ENCODE peak calls at places on chromosomes 12 and 14, in four cellular contexts. One of them, this sample, is unnamed. For H3K4me1, the result is how much of the 10 kb centered on the place peaks cover.

GRCh38 chr12:75634244-75635222 is 123.1 kb upstream of the KRR1 start:
- ATAC-seq in HCT116: no peak
- ATAC-seq in GM12878: no peak
- ATAC-seq in A549: no peak
- ATAC-seq in this sample: no peak

GRCh38 chr12:104275689-104276088 is 27.9 kb upstream of the EID3 start:
- ATAC-seq in HCT116: no peak
- ATAC-seq in GM12878: peak
- ATAC-seq in A549: no peak
- ATAC-seq in this sample: no peak

GRCh38 chr14:51931308-51931707 is 58.0 kb upstream of the RTRAF start:
- ATAC-seq in GM12878: no peak
- ATAC-seq in HCT116: no peak
- ATAC-seq in A549: no peak
- ATAC-seq in this sample: no peak

GRCh38 chr14:105508069-105508468 is 17.0 kb downstream of the TEDC1 start:
- ATAC-seq in A549: no peak
- ATAC-seq in GM12878: no peak
- ATAC-seq in HCT116: no peak
- ATAC-seq in this sample: no peak

GRCh38 chr14:64708148-64709004 is 4.2 kb downstream of the PLEKHG3 start:
- ATAC-seq in GM12878: peak
- ATAC-seq in A549: peak
- ATAC-seq in HCT116: peak
- ATAC-seq in this sample: peak

GRCh38 chr12:7016958-7017571 is 1.2 kb downstream of the LPCAT3 start:
- ATAC-seq in HCT116: no peak
- ATAC-seq in GM12878: no peak
- ATAC-seq in A549: no peak
- ATAC-seq in this sample: no peak

GRCh38 chr14:101176535-101177205 is 273.1 kb upstream of the RTL1 start:
- ATAC-seq in A549: no peak
- ATAC-seq in GM12878: no peak
- ATAC-seq in HCT116: no peak
- ATAC-seq in this sample: no peak

GRCh38 chr12:92088802-92089201 is 56.8 kb downstream of the BTG1 start:
- ATAC-seq in HCT116: no peak
- ATAC-seq in GM12878: no peak
- ATAC-seq in A549: no peak
- ATAC-seq in this sample: no peak

GRCh38 chr14:48936881-48937280 is 649.3 kb downstream of the RPS29 start:
- ATAC-seq in HCT116: no peak
- ATAC-seq in GM12878: no peak
- ATAC-seq in A549: no peak
- ATAC-seq in this sample: no peak

GRCh38 chr14:96482986-96483385 is 19.2 kb upstream of the PAPOLA start:
- ATAC-seq in HCT116: no peak
- ATAC-seq in GM12878: no peak
- ATAC-seq in A549: no peak
- ATAC-seq in this sample: no peak

GRCh38 chr12:21881950-21882349 is 59.3 kb downstream of the ABCC9 start:
- ATAC-seq in GM12878: no peak
- ATAC-seq in HCT116: no peak
- ATAC-seq in A549: no peak
- ATAC-seq in this sample: peak

GRCh38 chr12:131242741-131243496 is 289.2 kb downstream of the ADGRD1 start:
- ATAC-seq in GM12878: peak
- ATAC-seq in A549: peak
- ATAC-seq in HCT116: peak
- ATAC-seq in this sample: no peak

GRCh38 chr14:59363545-59364226 is 101.5 kb downstream of the GPR135 start:
- ATAC-seq in A549: no peak
- ATAC-seq in GM12878: no peak
- ATAC-seq in HCT116: no peak
- ATAC-seq in this sample: no peak

GRCh38 chr14:25069889-25070288 is 19.9 kb upstream of the STXBP6 start:
- ATAC-seq in HCT116: no peak
- ATAC-seq in A549: no peak
- ATAC-seq in GM12878: no peak
- ATAC-seq in this sample: no peak

GRCh38 chr14:88522393-88522792 is 32.4 kb downstream of the PTPN21 start:
- ATAC-seq in A549: no peak
- ATAC-seq in GM12878: no peak
- ATAC-seq in HCT116: no peak
- ATAC-seq in this sample: no peak

GRCh38 chr12:32302218-32302826 is 97.0 kb upstream of the FGD4 start:
- ATAC-seq in HCT116: peak
- ATAC-seq in A549: no peak
- ATAC-seq in GM12878: peak
- ATAC-seq in this sample: no peak

GRCh38 chr14:18660585-18660922 is 59.6 kb downstream of the OR11H12 start:
- ATAC-seq in GM12878: no peak
- ATAC-seq in A549: peak
- ATAC-seq in HCT116: no peak
- ATAC-seq in this sample: no peak

GRCh38 chr14:37447883-37448391 is 147.1 kb downstream of the FOXA1 start:
- ATAC-seq in HCT116: no peak
- ATAC-seq in A549: no peak
- ATAC-seq in GM12878: no peak
- ATAC-seq in this sample: no peak

GRCh38 chr12:49548481-49548821 is 9.6 kb downstream of the KCNH3 start:
- ATAC-seq in GM12878: no peak
- ATAC-seq in A549: no peak
- ATAC-seq in HCT116: no peak
- ATAC-seq in this sample: no peak

GRCh38 chr12:98845957-98846356 is 200.9 kb downstream of the APAF1 start:
- ATAC-seq in A549: no peak
- ATAC-seq in GM12878: no peak
- ATAC-seq in HCT116: no peak
- ATAC-seq in this sample: no peak

GRCh38 chr12:21676781-21677180 is 19.1 kb upstream of the LDHB start:
- ATAC-seq in A549: no peak
- ATAC-seq in HCT116: no peak
- ATAC-seq in GM12878: no peak
- ATAC-seq in this sample: no peak

GRCh38 chr12:122643207-122643805 is 59.9 kb downstream of the HCAR2 start:
- ATAC-seq in A549: no peak
- ATAC-seq in HCT116: no peak
- ATAC-seq in GM12878: no peak
- ATAC-seq in this sample: no peak

GRCh38 chr14:68719634-68720384 is 73.1 kb downstream of the ZFP36L1 start:
- ATAC-seq in GM12878: peak
- ATAC-seq in A549: no peak
- ATAC-seq in HCT116: no peak
- ATAC-seq in this sample: no peak

GRCh38 chr12:40602562-40602961 is 89.7 kb upstream of the CNTN1 start:
- ATAC-seq in A549: no peak
- ATAC-seq in HCT116: no peak
- ATAC-seq in GM12878: no peak
- ATAC-seq in this sample: no peak

DNA sequence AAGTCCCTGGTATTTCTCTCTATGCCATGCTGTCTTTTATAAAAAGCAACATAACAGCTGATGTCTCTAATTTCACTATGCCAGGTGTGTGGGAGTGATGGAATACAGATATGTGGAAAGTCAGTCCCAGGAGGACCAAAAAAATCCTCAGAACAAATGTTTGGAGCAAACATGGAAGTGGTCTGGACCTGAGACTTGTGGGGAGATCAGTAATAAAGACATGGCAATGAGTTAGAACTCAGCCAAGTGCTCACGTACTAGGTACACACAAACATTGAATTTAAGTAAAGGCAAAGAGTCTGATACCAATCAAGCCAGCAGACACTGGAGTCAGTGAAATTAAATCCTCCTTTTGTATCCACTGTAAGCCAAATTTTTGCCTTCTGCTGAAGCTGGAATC is 223.6 kb downstream of the ALG10B start:
- ATAC-seq in HCT116: no peak
- ATAC-seq in A549: no peak
- ATAC-seq in GM12878: no peak
- ATAC-seq in this sample: no peak
- TF ChIP-seq POLR2A in HCT116: no peak
- TF ChIP-seq POLR2A in A549: no peak
- TF ChIP-seq POLR2A in GM12878: no peak
- TF ChIP-seq POLR2A in this sample: no peak

GRCh38 chr12:111446044-111446581 is 40.4 kb downstream of the SH2B3 start:
- ATAC-seq in HCT116: no peak
- ATAC-seq in A549: no peak
- ATAC-seq in GM12878: no peak
- ATAC-seq in this sample: peak
- H3K4me1 ChIP-seq in HCT116: under half
- H3K4me1 ChIP-seq in A549: under half
- H3K4me1 ChIP-seq in GM12878: half or more
- H3K4me1 ChIP-seq in this sample: under half

GRCh38 chr14:90383126-90383730 is 13.6 kb upstream of the CALM1 start:
- ATAC-seq in A549: peak
- ATAC-seq in HCT116: peak
- ATAC-seq in GM12878: peak
- ATAC-seq in this sample: peak

GRCh38 chr14:90383731-90384542 is 12.9 kb upstream of the CALM1 start:
- ATAC-seq in GM12878: peak
- ATAC-seq in A549: no peak
- ATAC-seq in HCT116: no peak
- ATAC-seq in this sample: peak

GRCh38 chr14:90381999-90382451 is 14.8 kb upstream of the CALM1 start:
- ATAC-seq in HCT116: no peak
- ATAC-seq in GM12878: no peak
- ATAC-seq in A549: no peak
- ATAC-seq in this sample: no peak

GRCh38 chr14:90382491-90383125 is 14.2 kb upstream of the CALM1 start:
- ATAC-seq in HCT116: peak
- ATAC-seq in A549: peak
- ATAC-seq in GM12878: peak
- ATAC-seq in this sample: peak

GRCh38 chr14:90381011-90381790 is 15.6 kb upstream of the CALM1 start:
- ATAC-seq in A549: no peak
- ATAC-seq in GM12878: no peak
- ATAC-seq in HCT116: no peak
- ATAC-seq in this sample: no peak
- TF ChIP-seq POLR2A in A549: no peak
- TF ChIP-seq POLR2A in GM12878: no peak
- TF ChIP-seq POLR2A in HCT116: no peak
- TF ChIP-seq POLR2A in this sample: peak

DNA sequence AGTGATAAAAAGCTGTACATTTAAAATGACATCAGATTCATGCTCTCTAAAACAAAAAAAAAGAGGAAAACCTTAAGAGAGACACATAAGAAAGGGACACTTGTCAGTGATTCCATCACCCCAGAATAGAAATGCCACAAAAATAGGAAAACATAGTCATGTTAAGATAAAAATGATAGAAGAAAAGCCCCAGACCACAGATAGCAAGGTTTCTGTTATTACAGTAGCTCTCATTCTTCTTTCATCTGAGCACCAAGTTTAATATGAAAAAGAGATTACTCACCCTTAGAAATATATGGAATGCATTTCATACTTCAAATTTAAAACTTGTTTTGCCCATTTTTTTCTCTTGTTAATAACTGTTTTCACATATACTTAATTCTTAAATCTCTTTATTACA is 217.2 kb downstream of the EGLN3 start:
- ATAC-seq in HCT116: no peak
- ATAC-seq in A549: no peak
- ATAC-seq in GM12878: no peak
- ATAC-seq in this sample: no peak
- H3K4me1 ChIP-seq in HCT116: under half
- H3K4me1 ChIP-seq in A549: under half
- H3K4me1 ChIP-seq in GM12878: under half
- H3K4me1 ChIP-seq in this sample: under half

DNA sequence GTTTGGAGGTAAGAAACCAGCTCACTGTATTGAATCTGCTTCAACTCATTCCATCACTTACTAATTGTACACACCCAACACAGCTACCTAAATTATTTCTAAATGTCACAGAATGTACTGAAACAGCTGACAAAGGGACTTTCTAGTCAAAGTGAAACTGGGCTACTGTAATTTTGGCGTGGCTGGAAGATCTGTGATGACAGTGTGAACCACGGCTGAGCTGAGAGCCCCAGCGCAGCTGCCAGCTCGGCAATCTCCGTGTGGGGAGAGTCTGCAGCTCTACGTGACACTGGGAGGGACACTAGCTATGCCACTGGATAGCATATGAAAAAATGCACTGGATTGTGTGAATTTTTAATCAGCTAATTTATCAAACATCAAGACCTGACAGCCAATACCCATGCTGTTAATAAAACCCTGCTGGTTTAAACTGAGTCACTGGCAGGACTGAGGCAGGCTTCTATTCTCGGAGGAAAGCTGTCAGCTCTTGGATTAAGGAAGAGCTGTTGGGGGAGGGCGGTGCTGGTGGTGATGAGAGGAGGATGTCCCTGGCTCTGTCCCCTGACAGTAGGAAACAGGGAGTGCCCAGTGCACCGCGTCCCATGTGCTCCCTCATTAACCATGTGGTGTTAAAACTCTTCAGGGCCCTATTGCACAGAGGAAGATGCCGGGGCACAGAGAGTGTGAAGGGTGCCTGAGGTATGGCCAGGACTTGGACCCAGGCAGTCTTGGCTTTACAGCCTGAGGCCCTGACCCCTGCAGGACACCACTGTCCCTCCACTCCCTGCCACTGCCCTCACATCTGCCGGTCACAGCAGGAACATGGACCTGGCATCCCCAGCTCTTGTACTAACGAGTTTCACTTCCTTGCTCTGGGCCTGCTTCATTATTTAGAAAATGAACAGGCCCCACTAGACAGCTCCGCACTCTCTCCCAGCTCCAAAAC is 13.3 kb downstream of the SLC15A4 start:
- ATAC-seq in GM12878: peak
- ATAC-seq in A549: peak
- ATAC-seq in HCT116: no peak
- ATAC-seq in this sample: peak
- TF ChIP-seq POLR2A in GM12878: peak
- TF ChIP-seq POLR2A in A549: no peak
- TF ChIP-seq POLR2A in HCT116: no peak
- TF ChIP-seq POLR2A in this sample: no peak

DNA sequence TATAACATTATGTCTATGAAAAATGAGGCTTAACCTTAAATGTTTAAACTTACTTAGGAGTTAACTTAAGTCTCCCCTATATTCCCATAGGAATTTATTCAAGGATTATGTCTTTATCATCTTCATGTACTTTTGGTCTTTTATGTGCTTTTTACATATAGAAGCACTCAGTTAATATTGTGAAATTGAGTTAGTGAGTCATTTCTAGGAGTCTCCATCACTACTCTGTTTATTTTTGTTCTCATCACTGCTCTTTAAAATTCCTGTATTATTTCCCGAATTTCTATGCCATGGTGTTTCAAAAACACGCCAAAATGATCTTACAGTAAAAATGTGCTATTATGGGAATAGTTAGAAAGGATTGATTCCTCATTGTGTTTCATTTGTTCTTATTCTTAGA is 31.6 kb downstream of the TBC1D15 start:
- ATAC-seq in HCT116: no peak
- ATAC-seq in GM12878: no peak
- ATAC-seq in A549: no peak
- ATAC-seq in this sample: no peak
- H3K4me1 ChIP-seq in HCT116: under half
- H3K4me1 ChIP-seq in GM12878: under half
- H3K4me1 ChIP-seq in A549: under half
- H3K4me1 ChIP-seq in this sample: under half

This sample was measured in gastroesophageal sphincter.